ENCODE peak calls at places on chromosomes 13 and 19, in four cellular contexts. Y is AG04450, Q is T-helper 17 cell, I is HCEC 1CT. C is an unnamed sample.

GRCh38 chr19:10514211-10515145 is 2.8 kb downstream of the S1PR5 start:
- DNase-seq in I (no peak), Q (no peak), Y (no peak), C (no peak)

GRCh38 chr19:35991731-35992450 is 3.1 kb upstream of the SDHAF1 start:
- DNase-seq in I (no peak), Y (no peak), Q (no peak), C (no peak)

GRCh38 chr19:492091-492531 is 4.2 kb upstream of the MADCAM1 start:
- DNase-seq in I (no peak), Q (peak; percentile 52), Y (no peak), C (no peak)

GRCh38 chr13:111385182-111385857 is 64.9 kb downstream of the TEX29 start:
- DNase-seq in Y (no peak), Q (no peak), I (no peak), C (no peak)

GRCh38 chr13:35566340-35566739 is 89.9 kb upstream of the MAB21L1 start:
- DNase-seq in Y (no peak), Q (no peak), I (no peak), C (no peak)

GRCh38 chr19:44876930-44877530 is 14.0 kb upstream of the TOMM40 start:
- DNase-seq in Y (no peak), I (no peak), Q (no peak), C (no peak)

GRCh38 chr13:76414320-76414719 is 471.9 kb downstream of the KCTD12 start:
- DNase-seq in Y (no peak), Q (no peak), I (no peak), C (no peak)

GRCh38 chr13:93249259-93249917 is 22.8 kb downstream of the GPC6 start:
- DNase-seq in Y (peak; percentile 69), I (peak; percentile 96), Q (no peak), C (peak; percentile 87)

GRCh38 chr19:13277104-13277809 is 127.0 kb downstream of the IER2 start:
- DNase-seq in I (peak; percentile 51), Q (no peak), Y (peak; percentile 55), C (peak; percentile 74)

GRCh38 chr13:31638577-31638976 is 100.7 kb upstream of the RXFP2 start:
- DNase-seq in I (peak; percentile 69), Q (no peak), Y (peak; percentile 29), C (peak; percentile 87)

GRCh38 chr19:5900976-5901375 is 2.6 kb downstream of the NDUFA11 start:
- DNase-seq in I (no peak), Q (no peak), Y (no peak), C (no peak)

GRCh38 chr13:110483386-110483785 is 78.1 kb downstream of the RAB20 start:
- DNase-seq in Y (no peak), Q (no peak), I (no peak), C (no peak)

GRCh38 chr13:49300716-49301589 is 53.2 kb downstream of the CDADC1 start:
- DNase-seq in Q (peak; percentile 24), I (peak; percentile 74), Y (peak; percentile 48), C (peak; percentile 77)

GRCh38 chr13:30744056-30744684 is 8.8 kb downstream of the ALOX5AP start:
- DNase-seq in Y (no peak), I (peak; percentile 41), Q (peak; percentile 59), C (peak; percentile 64)

GRCh38 chr19:44955500-44956439 is 590 bp downstream of the CLPTM1 start:
- DNase-seq in Y (no peak), Q (no peak), I (no peak), C (no peak)

GRCh38 chr13:28537149-28537548 is 42.2 kb upstream of the FLT1 start:
- DNase-seq in Q (no peak), I (no peak), Y (no peak), C (no peak)

GRCh38 chr19:54851353-54851752 is 1.1 kb downstream of the KIR3DL2 start:
- DNase-seq in I (no peak), Q (no peak), Y (no peak), C (no peak)

GRCh38 chr13:97948041-97948440 is 5.4 kb upstream of the IPO5 start:
- DNase-seq in Q (no peak), I (no peak), Y (no peak), C (peak; percentile 57)

GRCh38 chr19:52621376-52621775 is 16.8 kb downstream of the ZNF83 start:
- DNase-seq in I (no peak), Q (no peak), Y (no peak), C (no peak)

GRCh38 chr13:108154421-108154858 is 60.9 kb downstream of the LIG4 start:
- DNase-seq in Q (no peak), I (no peak), Y (no peak), C (no peak)

GRCh38 chr13:82096256-82096655 is 1755.3 kb upstream of the SPRY2 start:
- DNase-seq in I (no peak), Y (no peak), Q (no peak), C (no peak)

GRCh38 chr13:22793598-22794134 is 387.1 kb upstream of the SGCG start:
- DNase-seq in Q (no peak), Y (no peak), I (no peak), C (no peak)

GRCh38 chr13:49652691-49653305 is 24.5 kb downstream of the ARL11 start:
- DNase-seq in Q (no peak), I (peak; percentile 46), Y (no peak), C (peak; percentile 54)

C was measured in EL.